ENCODE peak calls at places on chromosomes 7 and 10, in ten cellular contexts. M, G, Z, C, P, Q, K, A, E and O are unnamed samples.

GRCh38 chr10:75978213-75978612 is 546.8 kb downstream of the LRMDA start:
- DNase-seq in M (no peak), G (no peak), Z (no peak), C (no peak), P (no peak), Q (no peak), K (no peak), A (no peak), E (no peak), O (no peak)

GRCh38 chr10:29879862-29880261 is 179.5 kb downstream of the JCAD start:
- DNase-seq in M (no peak), G (no peak), Z (no peak), C (no peak), P (no peak), Q (no peak), K (no peak), A (no peak), E (no peak), O (no peak)

GRCh38 chr10:68330852-68331454 is 911 bp upstream of the HNRNPH3 start:
- DNase-seq in M (no peak), G (peak), Z (peak), C (no peak), P (peak), Q (peak), K (peak), A (peak), E (peak), O (peak)

GRCh38 chr10:113126506-113127192 is 176.6 kb downstream of the TCF7L2 start:
- DNase-seq in M (peak), G (peak), Z (peak), C (no peak), P (peak), Q (no peak), K (peak), A (peak), E (peak), O (peak)

GRCh38 chr10:112304460-112304859 is 21.3 kb downstream of the TECTB start:
- DNase-seq in M (no peak), G (no peak), Z (no peak), C (no peak), P (no peak), Q (no peak), K (no peak), A (no peak), E (no peak), O (no peak)

GRCh38 chr10:75593690-75594556 is 162.5 kb downstream of the LRMDA start:
- DNase-seq in M (no peak), G (no peak), Z (no peak), C (no peak), P (no peak), Q (no peak), K (no peak), A (peak), E (no peak), O (no peak)

GRCh38 chr10:122375761-122376160 is 1.3 kb downstream of the PLEKHA1 start:
- DNase-seq in M (no peak), G (no peak), Z (no peak), C (no peak), P (no peak), Q (no peak), K (no peak), A (no peak), E (no peak), O (no peak)

GRCh38 chr10:119650692-119651513 is at the start of gene BAG3:
- DNase-seq in M (peak), G (peak), Z (peak), C (peak), P (peak), Q (peak), K (peak), A (peak), E (peak), O (peak)

GRCh38 chr10:49781247-49781646 is 19.1 kb upstream of the OGDHL start:
- DNase-seq in M (no peak), G (no peak), Z (no peak), C (no peak), P (no peak), Q (no peak), K (no peak), A (no peak), E (no peak), O (no peak)

GRCh38 chr7:18444856-18445255 is 50.7 kb upstream of the HDAC9 start:
- DNase-seq in M (no peak), G (no peak), Z (no peak), C (no peak), P (no peak), Q (no peak), K (no peak), A (no peak), E (no peak), O (no peak)

GRCh38 chr10:63264852-63265617 is 131.9 kb downstream of the NRBF2 start:
- DNase-seq in M (no peak), G (no peak), Z (no peak), C (no peak), P (peak), Q (no peak), K (no peak), A (peak), E (no peak), O (peak)

GRCh38 chr10:72175166-72175565 is 40.6 kb upstream of the ANAPC16 start:
- DNase-seq in M (no peak), G (no peak), Z (no peak), C (no peak), P (no peak), Q (no peak), K (no peak), A (no peak), E (no peak), O (no peak)

GRCh38 chr10:74078037-74078436 is 72.6 kb downstream of the AP3M1 start:
- DNase-seq in M (no peak), G (no peak), Z (peak), C (no peak), P (no peak), Q (no peak), K (no peak), A (no peak), E (no peak), O (peak)

GRCh38 chr10:1229574-1229973 is 173.4 kb downstream of the WDR37 start:
- DNase-seq in M (no peak), G (no peak), Z (no peak), C (no peak), P (no peak), Q (no peak), K (no peak), A (no peak), E (no peak), O (no peak)

GRCh38 chr10:1228463-1228975 is 172.3 kb downstream of the WDR37 start:
- DNase-seq in M (no peak), G (no peak), Z (no peak), C (no peak), P (no peak), Q (peak), K (no peak), A (no peak), E (no peak), O (no peak)

GRCh38 chr10:1229116-1229515 is 172.9 kb downstream of the WDR37 start:
- DNase-seq in M (no peak), G (no peak), Z (no peak), C (no peak), P (no peak), Q (peak), K (no peak), A (no peak), E (no peak), O (no peak)

GRCh38 chr10:1230138-1230537 is 174.0 kb downstream of the WDR37 start:
- DNase-seq in M (no peak), G (no peak), Z (no peak), C (no peak), P (no peak), Q (peak), K (no peak), A (no peak), E (no peak), O (no peak)

DNA sequence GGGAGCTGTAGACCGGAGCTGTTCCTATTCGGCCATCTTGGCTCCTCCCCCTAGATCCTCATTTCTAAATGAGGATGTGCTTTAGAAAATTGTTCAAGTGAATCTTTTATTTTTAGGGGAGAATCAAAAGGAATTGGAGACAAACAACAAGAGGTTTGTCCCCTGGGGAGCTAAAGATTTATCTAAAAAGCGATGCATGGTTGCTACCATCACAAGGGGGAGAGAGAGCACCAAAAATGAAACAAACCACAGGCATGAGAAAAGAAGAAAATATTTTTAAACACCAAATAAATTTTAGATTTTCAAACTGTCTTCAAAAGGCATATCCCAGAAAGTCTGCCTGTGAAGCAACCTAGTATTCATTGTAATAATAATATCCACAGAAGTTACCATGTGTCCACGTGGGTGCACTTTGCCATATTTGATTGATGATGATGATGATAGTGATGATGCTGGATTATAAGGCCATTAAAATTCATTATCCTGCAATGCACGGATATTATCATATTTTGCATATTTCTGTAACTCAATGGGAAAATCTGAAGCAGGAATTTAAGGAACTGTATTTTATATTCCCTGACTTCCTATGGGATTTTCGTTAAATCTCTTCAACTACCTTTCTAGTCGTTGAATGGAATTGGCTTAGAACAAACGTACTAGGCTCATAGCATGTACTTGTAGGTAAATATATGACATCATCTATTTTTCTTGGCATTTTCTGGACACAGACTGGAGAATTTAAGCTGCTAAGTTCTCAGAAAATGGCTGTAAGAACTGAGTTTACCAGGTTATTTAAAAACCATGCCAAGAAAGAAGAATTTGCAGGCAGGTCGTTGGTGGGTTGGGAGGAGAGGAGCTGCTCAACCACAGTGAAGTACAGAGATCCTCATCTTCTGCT is 171.6 kb downstream of the WDR37 start:
- DNase-seq in M (no peak), G (no peak), Z (no peak), C (no peak), P (no peak), Q (no peak), K (no peak), A (no peak), E (no peak), O (no peak)
- TF ChIP-seq CTCF in M (no peak), G (no peak), Z (no peak), C (no peak), P (no peak), Q (no peak), K (no peak), A (no peak), E (no peak), O (no peak)

GRCh38 chr7:71925663-71926062 is 486.5 kb downstream of the CALN1 start:
- DNase-seq in M (no peak), G (no peak), Z (no peak), C (no peak), P (no peak), Q (no peak), K (no peak), A (no peak), E (no peak), O (no peak)
- TF ChIP-seq CTCF in M (no peak), G (no peak), Z (no peak), C (no peak), P (no peak), Q (no peak), K (no peak), A (no peak), E (no peak), O (no peak)

GRCh38 chr7:102866480-102866879 is 46.3 kb upstream of the LRRC17 start:
- DNase-seq in M (no peak), G (no peak), Z (no peak), C (no peak), P (no peak), Q (no peak), K (no peak), A (no peak), E (no peak), O (no peak)
- TF ChIP-seq CTCF in M (no peak), G (no peak), Z (no peak), C (no peak), P (no peak), Q (no peak), K (no peak), A (no peak), E (no peak), O (no peak)

GRCh38 chr7:100655908-100656674 is at the start of gene ACTL6B:
- DNase-seq in M (peak), G (peak), Z (peak), C (no peak), P (peak), Q (no peak), K (peak), A (peak), E (peak), O (no peak)

GRCh38 chr7:100649826-100650565 is 6.3 kb downstream of the ACTL6B start:
- DNase-seq in M (no peak), G (no peak), Z (no peak), C (no peak), P (no peak), Q (no peak), K (no peak), A (no peak), E (no peak), O (no peak)

GRCh38 chr7:100654908-100655831 is 1.1 kb downstream of the ACTL6B start:
- DNase-seq in M (no peak), G (no peak), Z (no peak), C (no peak), P (no peak), Q (no peak), K (no peak), A (no peak), E (no peak), O (no peak)
- TF ChIP-seq CTCF in M (no peak), G (no peak), Z (no peak), C (no peak), P (no peak), Q (no peak), K (no peak), A (no peak), E (no peak), O (no peak)

DNA sequence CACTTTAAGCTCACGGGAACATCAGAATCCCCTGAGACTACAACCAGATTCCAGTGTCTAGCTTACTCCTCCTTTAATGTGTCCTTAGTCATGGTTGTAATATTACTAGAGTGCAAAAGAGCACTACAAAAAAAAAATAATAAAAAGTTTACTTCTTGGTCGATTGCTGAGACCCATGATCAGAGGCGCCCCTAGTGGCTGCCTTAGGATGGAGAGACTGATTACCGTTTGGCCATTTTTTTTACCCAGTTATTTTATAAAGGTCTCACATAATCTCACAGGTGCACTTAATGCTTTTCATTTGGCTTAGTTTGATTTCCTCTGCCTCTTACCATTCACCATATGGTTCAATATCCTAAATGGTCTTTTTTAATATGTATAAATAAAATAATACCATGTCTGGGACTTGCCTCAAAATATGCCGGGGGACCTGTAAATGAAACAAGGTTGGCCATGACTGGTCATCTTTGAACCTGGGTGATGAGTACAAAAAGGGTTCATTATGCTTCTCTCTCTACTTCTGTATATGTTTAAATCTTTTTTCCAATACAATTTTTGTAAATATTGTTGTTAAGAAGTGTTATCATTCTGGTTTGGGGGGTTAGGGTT is 331.5 kb upstream of the NFE2L3 start:
- DNase-seq in M (peak), G (no peak), Z (no peak), C (no peak), P (no peak), Q (no peak), K (no peak), A (no peak), E (no peak), O (peak)
- TF ChIP-seq CTCF in M (peak), G (peak), Z (peak), C (peak), P (no peak), Q (no peak), K (no peak), A (peak), E (no peak), O (peak)

DNA sequence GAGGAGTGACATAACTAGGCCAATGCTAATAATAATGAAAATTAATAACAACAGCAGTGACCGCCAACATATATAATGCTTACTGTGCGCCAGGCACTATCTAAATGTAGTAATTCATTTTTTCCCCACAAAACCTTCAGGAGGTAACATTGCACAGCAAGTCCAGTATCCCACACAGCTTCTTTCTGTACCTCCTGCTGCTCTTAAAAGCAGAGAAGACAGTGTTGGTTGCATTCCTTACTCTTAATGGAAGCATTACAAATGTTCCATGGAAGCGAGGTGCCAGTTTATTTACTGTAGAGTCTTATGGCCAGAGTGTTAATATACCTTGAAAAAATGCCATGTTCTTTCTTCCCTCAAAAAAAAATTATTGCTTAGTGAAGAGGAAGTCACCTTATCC is 168.2 kb downstream of the LRRC4 start:
- DNase-seq in M (no peak), G (no peak), Z (no peak), C (no peak), P (no peak), Q (no peak), K (no peak), A (no peak), E (no peak), O (no peak)
- TF ChIP-seq CTCF in M (no peak), G (no peak), Z (no peak), C (no peak), P (no peak), Q (no peak), K (no peak), A (no peak), E (no peak), O (no peak)